ENCODE peak calls at places on chromosomes 13 and 19, in ten cellular contexts. One of them, this sample, is unnamed.

GRCh38 chr13:32381539-32381938 is 46.4 kb downstream of the N4BP2L1 start:
- DNase-seq in NB4: peak
- DNase-seq in endodermal cell: peak
- DNase-seq in cardiac muscle cell: peak
- DNase-seq in fibroblast of villous mesenchyme: peak
- DNase-seq in fibroblast of lung: peak
- DNase-seq in transverse colon: no peak
- DNase-seq in Caco-2: no peak
- DNase-seq in right atrium auricular region: no peak
- DNase-seq in BE2C: peak
- DNase-seq in this sample: no peak

GRCh38 chr13:43874512-43875092 is 4.9 kb downstream of the CCDC122 start:
- DNase-seq in NB4: peak
- DNase-seq in endodermal cell: no peak
- DNase-seq in cardiac muscle cell: peak
- DNase-seq in fibroblast of villous mesenchyme: peak
- DNase-seq in fibroblast of lung: peak
- DNase-seq in transverse colon: no peak
- DNase-seq in Caco-2: no peak
- DNase-seq in right atrium auricular region: no peak
- DNase-seq in BE2C: no peak
- DNase-seq in this sample: no peak

GRCh38 chr13:61685683-61686013 is 270.0 kb upstream of the PCDH20 start:
- DNase-seq in NB4: peak
- DNase-seq in endodermal cell: peak
- DNase-seq in cardiac muscle cell: no peak
- DNase-seq in fibroblast of villous mesenchyme: no peak
- DNase-seq in fibroblast of lung: no peak
- DNase-seq in transverse colon: no peak
- DNase-seq in Caco-2: peak
- DNase-seq in right atrium auricular region: no peak
- DNase-seq in BE2C: peak
- DNase-seq in this sample: peak

GRCh38 chr13:70849267-70849666 is 741.0 kb upstream of the KLHL1 start:
- DNase-seq in NB4: no peak
- DNase-seq in endodermal cell: no peak
- DNase-seq in cardiac muscle cell: no peak
- DNase-seq in fibroblast of villous mesenchyme: no peak
- DNase-seq in fibroblast of lung: no peak
- DNase-seq in transverse colon: no peak
- DNase-seq in Caco-2: no peak
- DNase-seq in right atrium auricular region: no peak
- DNase-seq in BE2C: no peak
- DNase-seq in this sample: no peak

GRCh38 chr19:28556371-28556770 is 656.6 kb downstream of the UQCRFS1 start:
- DNase-seq in NB4: no peak
- DNase-seq in endodermal cell: peak
- DNase-seq in cardiac muscle cell: no peak
- DNase-seq in fibroblast of villous mesenchyme: no peak
- DNase-seq in fibroblast of lung: no peak
- DNase-seq in transverse colon: no peak
- DNase-seq in Caco-2: no peak
- DNase-seq in right atrium auricular region: no peak
- DNase-seq in BE2C: no peak
- DNase-seq in this sample: no peak

GRCh38 chr13:99505814-99506269 is 4.6 kb downstream of the TM9SF2 start:
- DNase-seq in NB4: peak
- DNase-seq in endodermal cell: no peak
- DNase-seq in cardiac muscle cell: peak
- DNase-seq in fibroblast of villous mesenchyme: peak
- DNase-seq in fibroblast of lung: peak
- DNase-seq in transverse colon: no peak
- DNase-seq in Caco-2: no peak
- DNase-seq in right atrium auricular region: no peak
- DNase-seq in BE2C: no peak
- DNase-seq in this sample: no peak

GRCh38 chr13:73440296-73440895 is 381.6 kb downstream of the KLF5 start:
- DNase-seq in NB4: peak
- DNase-seq in endodermal cell: no peak
- DNase-seq in cardiac muscle cell: no peak
- DNase-seq in fibroblast of villous mesenchyme: no peak
- DNase-seq in fibroblast of lung: peak
- DNase-seq in transverse colon: no peak
- DNase-seq in Caco-2: peak
- DNase-seq in right atrium auricular region: no peak
- DNase-seq in BE2C: no peak
- DNase-seq in this sample: no peak

GRCh38 chr13:36819811-36820140 is 754 bp downstream of the RFXAP start:
- DNase-seq in NB4: peak
- DNase-seq in endodermal cell: no peak
- DNase-seq in cardiac muscle cell: peak
- DNase-seq in fibroblast of villous mesenchyme: peak
- DNase-seq in fibroblast of lung: peak
- DNase-seq in transverse colon: no peak
- DNase-seq in Caco-2: no peak
- DNase-seq in right atrium auricular region: no peak
- DNase-seq in BE2C: peak
- DNase-seq in this sample: no peak

GRCh38 chr19:7605490-7606222 is 10.0 kb downstream of the CAMSAP3 start:
- DNase-seq in NB4: peak
- DNase-seq in endodermal cell: peak
- DNase-seq in cardiac muscle cell: peak
- DNase-seq in fibroblast of villous mesenchyme: peak
- DNase-seq in fibroblast of lung: no peak
- DNase-seq in transverse colon: no peak
- DNase-seq in Caco-2: peak
- DNase-seq in right atrium auricular region: no peak
- DNase-seq in BE2C: peak
- DNase-seq in this sample: no peak

GRCh38 chr19:1874554-1875185 is 10.6 kb downstream of the ABHD17A start:
- DNase-seq in NB4: peak
- DNase-seq in endodermal cell: no peak
- DNase-seq in cardiac muscle cell: no peak
- DNase-seq in fibroblast of villous mesenchyme: no peak
- DNase-seq in fibroblast of lung: no peak
- DNase-seq in transverse colon: no peak
- DNase-seq in Caco-2: no peak
- DNase-seq in right atrium auricular region: no peak
- DNase-seq in BE2C: no peak
- DNase-seq in this sample: no peak

GRCh38 chr13:38167164-38167822 is 182.4 kb upstream of the UFM1 start:
- DNase-seq in NB4: peak
- DNase-seq in endodermal cell: no peak
- DNase-seq in cardiac muscle cell: no peak
- DNase-seq in fibroblast of villous mesenchyme: no peak
- DNase-seq in fibroblast of lung: no peak
- DNase-seq in transverse colon: no peak
- DNase-seq in Caco-2: no peak
- DNase-seq in right atrium auricular region: no peak
- DNase-seq in BE2C: no peak
- DNase-seq in this sample: no peak

DNA sequence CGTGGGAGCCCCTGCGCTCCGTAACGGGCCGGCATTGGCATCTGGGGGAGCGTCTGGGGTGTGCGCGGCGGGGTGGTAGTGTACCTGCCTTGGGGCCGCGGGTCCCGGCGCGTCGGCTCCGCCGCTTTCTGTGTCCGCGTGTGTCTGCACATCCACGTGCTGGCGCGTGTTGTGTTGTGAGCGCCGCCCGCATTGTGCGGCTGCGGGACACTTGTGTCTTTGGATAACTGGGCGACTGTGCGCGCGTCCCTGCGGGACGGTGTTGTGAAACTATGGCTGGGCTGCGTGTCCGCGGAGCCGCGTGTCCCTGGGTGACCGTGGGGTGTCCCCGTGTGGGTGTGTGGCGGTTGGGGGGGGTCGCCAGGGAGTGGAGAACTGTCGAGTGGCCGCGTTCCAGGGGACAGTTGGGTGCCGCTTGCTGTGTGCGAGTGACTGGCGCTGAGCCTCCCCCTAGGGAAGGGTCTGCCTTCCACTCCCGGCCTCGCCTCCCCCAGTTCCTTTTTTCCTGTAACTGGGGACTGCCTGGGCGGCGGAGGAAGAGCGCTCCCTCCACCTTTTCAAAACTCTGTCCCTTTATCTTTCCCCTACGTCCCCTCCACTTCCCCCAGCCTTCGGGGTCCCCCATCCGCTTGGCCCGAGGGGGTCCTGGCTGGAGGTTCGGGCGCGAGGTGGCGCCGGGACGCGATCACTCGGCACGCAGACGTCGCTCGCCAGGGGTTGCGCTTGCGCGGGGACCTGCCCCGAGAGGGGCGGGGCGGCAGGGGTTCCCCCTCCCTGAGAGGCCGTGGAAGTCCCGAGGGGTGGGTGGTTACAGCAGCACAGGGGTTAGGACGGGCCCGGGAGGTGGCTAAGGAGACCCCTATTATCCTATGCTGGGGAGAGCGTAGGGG is 5.6 kb upstream of the NFIC start:
- DNase-seq in NB4: peak
- DNase-seq in endodermal cell: peak
- DNase-seq in cardiac muscle cell: peak
- DNase-seq in fibroblast of villous mesenchyme: peak
- DNase-seq in fibroblast of lung: no peak
- DNase-seq in transverse colon: peak
- DNase-seq in Caco-2: no peak
- DNase-seq in right atrium auricular region: peak
- DNase-seq in BE2C: peak
- DNase-seq in this sample: no peak
- TF ChIP-seq CTCF in NB4: no peak
- TF ChIP-seq CTCF in endodermal cell: no peak
- TF ChIP-seq CTCF in cardiac muscle cell: peak
- TF ChIP-seq CTCF in fibroblast of villous mesenchyme: peak
- TF ChIP-seq CTCF in fibroblast of lung: peak
- TF ChIP-seq CTCF in transverse colon: no peak
- TF ChIP-seq CTCF in Caco-2: no peak
- TF ChIP-seq CTCF in right atrium auricular region: peak
- TF ChIP-seq CTCF in BE2C: no peak
- TF ChIP-seq CTCF in this sample: no peak

DNA sequence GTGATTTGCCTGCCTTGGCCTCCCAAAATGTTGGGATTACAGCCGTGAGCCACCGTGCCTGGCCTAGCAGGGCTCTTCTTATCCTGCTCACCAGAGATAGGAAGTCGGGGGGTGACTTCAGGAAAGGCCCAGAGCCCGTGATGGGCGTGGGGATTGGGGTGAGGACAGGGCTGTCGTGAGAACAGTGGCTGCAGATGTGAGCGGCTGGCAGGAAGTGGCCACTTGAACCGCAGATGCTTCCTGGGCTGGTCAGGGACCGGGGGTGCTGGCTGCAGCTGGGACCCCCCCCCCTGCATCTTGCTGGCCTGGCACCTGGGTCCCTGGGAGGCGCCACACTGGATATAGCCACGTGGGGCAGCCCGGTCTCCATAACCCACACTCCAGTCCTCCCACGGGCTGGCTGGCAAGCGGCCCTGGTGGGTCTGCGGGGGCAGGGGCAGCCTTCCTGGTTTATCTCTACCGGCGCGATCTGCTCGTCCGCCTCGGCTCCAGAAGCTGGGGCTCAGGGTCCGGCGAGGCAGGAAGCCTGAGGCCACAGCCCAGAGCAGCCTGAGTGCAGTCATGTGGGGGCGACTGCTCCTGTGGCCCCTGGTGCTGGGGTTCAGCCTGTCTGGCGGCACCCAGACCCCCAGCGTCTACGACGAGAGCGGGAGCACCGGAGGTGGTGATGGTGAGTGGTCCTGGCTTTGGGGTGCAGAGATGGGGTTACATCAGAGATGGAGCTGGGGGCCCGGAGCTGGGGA is at the start of gene F2RL3:
- DNase-seq in NB4: peak
- DNase-seq in endodermal cell: no peak
- DNase-seq in cardiac muscle cell: peak
- DNase-seq in fibroblast of villous mesenchyme: peak
- DNase-seq in fibroblast of lung: peak
- DNase-seq in transverse colon: peak
- DNase-seq in Caco-2: no peak
- DNase-seq in right atrium auricular region: peak
- DNase-seq in BE2C: peak
- DNase-seq in this sample: no peak
- H3K4me3 ChIP-seq in NB4: peak
- H3K4me3 ChIP-seq in endodermal cell: no peak
- H3K4me3 ChIP-seq in cardiac muscle cell: no peak
- H3K4me3 ChIP-seq in fibroblast of villous mesenchyme: no peak
- H3K4me3 ChIP-seq in fibroblast of lung: no peak
- H3K4me3 ChIP-seq in transverse colon: no peak
- H3K4me3 ChIP-seq in Caco-2: no peak
- H3K4me3 ChIP-seq in right atrium auricular region: no peak
- H3K4me3 ChIP-seq in BE2C: no peak
- H3K4me3 ChIP-seq in this sample: no peak

GRCh38 chr19:34313188-34313587 is 51.8 kb upstream of the GPI start:
- DNase-seq in NB4: no peak
- DNase-seq in endodermal cell: no peak
- DNase-seq in cardiac muscle cell: peak
- DNase-seq in fibroblast of villous mesenchyme: peak
- DNase-seq in fibroblast of lung: peak
- DNase-seq in transverse colon: peak
- DNase-seq in Caco-2: no peak
- DNase-seq in right atrium auricular region: no peak
- DNase-seq in BE2C: no peak
- DNase-seq in this sample: no peak
- TF ChIP-seq CTCF in NB4: no peak
- TF ChIP-seq CTCF in endodermal cell: no peak
- TF ChIP-seq CTCF in cardiac muscle cell: no peak
- TF ChIP-seq CTCF in fibroblast of villous mesenchyme: no peak
- TF ChIP-seq CTCF in fibroblast of lung: no peak
- TF ChIP-seq CTCF in transverse colon: no peak
- TF ChIP-seq CTCF in Caco-2: no peak
- TF ChIP-seq CTCF in right atrium auricular region: no peak
- TF ChIP-seq CTCF in BE2C: no peak
- TF ChIP-seq CTCF in this sample: no peak

DNA sequence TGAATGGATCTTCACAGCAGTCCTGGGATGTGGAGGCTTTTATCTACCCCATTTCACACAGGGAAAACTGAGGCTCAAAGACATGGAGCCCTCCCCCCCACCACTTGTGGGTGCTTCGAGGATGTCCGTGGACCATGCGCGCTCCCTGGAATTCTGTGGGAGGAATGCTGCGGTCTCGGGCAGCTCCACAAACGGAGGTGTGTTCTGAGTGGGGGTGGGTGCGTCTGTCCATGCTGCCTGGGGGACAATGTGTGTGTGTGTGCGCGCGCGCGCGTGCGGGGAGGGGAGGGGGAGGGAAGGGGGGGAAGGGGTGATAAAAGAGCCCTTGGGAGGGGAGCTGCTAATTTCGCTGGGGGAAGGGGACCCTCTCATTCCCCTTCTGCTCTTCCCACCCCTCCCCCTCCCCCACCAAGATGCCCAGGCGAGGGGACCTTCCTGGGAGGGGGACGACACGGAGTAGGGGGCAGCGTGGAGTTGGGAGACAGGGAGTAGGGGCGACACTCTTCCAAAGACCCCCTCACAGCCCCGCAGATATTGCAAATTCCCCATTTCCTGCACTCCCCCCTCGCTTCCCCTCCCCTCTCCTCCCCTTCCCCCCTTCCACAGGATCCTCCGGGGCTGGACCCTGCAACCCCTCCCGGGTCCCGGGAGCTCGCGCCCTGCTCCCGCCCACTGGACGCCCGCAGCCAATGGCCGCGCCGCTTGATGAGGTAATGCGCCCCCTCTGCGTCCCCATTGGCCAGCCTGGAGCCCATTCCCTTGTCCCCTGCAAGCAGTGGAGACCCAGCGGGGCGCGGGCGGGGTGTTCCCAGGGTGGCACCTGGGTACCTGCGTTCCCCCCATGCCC is 18.9 kb upstream of the ZNRF4 start:
- DNase-seq in NB4: no peak
- DNase-seq in endodermal cell: peak
- DNase-seq in cardiac muscle cell: peak
- DNase-seq in fibroblast of villous mesenchyme: no peak
- DNase-seq in fibroblast of lung: no peak
- DNase-seq in transverse colon: no peak
- DNase-seq in Caco-2: peak
- DNase-seq in right atrium auricular region: no peak
- DNase-seq in BE2C: peak
- DNase-seq in this sample: no peak
- H3K4me3 ChIP-seq in NB4: no peak
- H3K4me3 ChIP-seq in endodermal cell: peak
- H3K4me3 ChIP-seq in cardiac muscle cell: peak
- H3K4me3 ChIP-seq in fibroblast of villous mesenchyme: peak
- H3K4me3 ChIP-seq in fibroblast of lung: no peak
- H3K4me3 ChIP-seq in transverse colon: no peak
- H3K4me3 ChIP-seq in Caco-2: no peak
- H3K4me3 ChIP-seq in right atrium auricular region: no peak
- H3K4me3 ChIP-seq in BE2C: peak
- H3K4me3 ChIP-seq in this sample: peak

This sample was measured in retinal pigment epithelial cell.